ENCODE peak calls at places on chromosomes 13 and 19, in eight cellular contexts. L is suprapubic skin; Q is GM23248; V is lower lobe of right lung; P is CD8-positive, alpha-beta T cell; X is IMR-90; N is thoracic aorta; R is hepatocyte. M is an unnamed sample.

GRCh38 chr13:58085819-58086218 is 454.3 kb downstream of the PCDH17 start:
- DNase-seq in V (no peak), P (no peak), X (no peak), N (no peak), L (no peak), R (no peak), Q (no peak), M (no peak)

GRCh38 chr19:58356236-58356970 is 3.1 kb upstream of the A1BG start:
- DNase-seq in X (peak; percentile 43), Q (peak; percentile 57), N (no peak), P (peak; percentile 33), V (peak; percentile 45), R (no peak), L (no peak), M (no peak)

GRCh38 chr13:74129500-74130144 is 4.6 kb downstream of the KLF12 start:
- DNase-seq in L (no peak), Q (peak; percentile 59), R (no peak), V (no peak), P (no peak), N (no peak), X (no peak), M (no peak)

GRCh38 chr13:114132419-114133121 is at the start of gene RASA3:
- DNase-seq in P (peak; percentile 55), Q (peak; percentile 91), L (no peak), R (peak; percentile 90), V (peak; percentile 80), N (no peak), X (peak; percentile 79), M (peak; percentile 73)

GRCh38 chr19:2191456-2191931 is 27.8 kb downstream of the DOT1L start:
- DNase-seq in P (no peak), Q (no peak), N (no peak), R (peak; percentile 40), L (no peak), V (no peak), X (no peak), M (no peak)

GRCh38 chr13:95378603-95379002 is 77.4 kb upstream of the ABCC4 start:
- DNase-seq in Q (no peak), R (no peak), N (no peak), L (no peak), V (no peak), P (no peak), X (no peak), M (no peak)

GRCh38 chr19:35619290-35619923 is 6.9 kb downstream of the HAUS5 start:
- DNase-seq in P (no peak), L (no peak), N (no peak), V (no peak), R (no peak), Q (no peak), X (no peak), M (no peak)

GRCh38 chr19:55132453-55133129 is 15.2 kb upstream of the PPP1R12C start:
- DNase-seq in N (no peak), P (no peak), L (no peak), X (no peak), V (no peak), R (no peak), Q (peak; percentile 38), M (no peak)

GRCh38 chr19:46069841-46070341 is 29.1 kb upstream of the IGFL4 start:
- DNase-seq in R (peak; percentile 69), L (no peak), P (no peak), X (peak; percentile 93), Q (peak; percentile 90), V (no peak), N (no peak), M (no peak)

GRCh38 chr13:48081739-48082138 is 13.2 kb downstream of the MED4 start:
- DNase-seq in L (no peak), R (no peak), Q (no peak), P (no peak), X (no peak), V (no peak), N (no peak), M (no peak)

GRCh38 chr19:6216236-6216995 is 63.4 kb downstream of the MLLT1 start:
- DNase-seq in Q (no peak), V (no peak), P (no peak), R (no peak), L (no peak), N (no peak), X (no peak), M (no peak)

GRCh38 chr13:98108330-98108729 is 34.6 kb upstream of the FARP1 start:
- DNase-seq in V (no peak), X (peak; percentile 48), Q (peak; percentile 35), N (no peak), L (no peak), P (no peak), R (no peak), M (no peak)

GRCh38 chr13:21753117-21753729 is 82.3 kb downstream of the FGF9 start:
- DNase-seq in R (no peak), P (no peak), Q (no peak), L (no peak), X (no peak), V (no peak), N (no peak), M (no peak)

GRCh38 chr13:74647991-74648390 is 513.8 kb upstream of the KLF12 start:
- DNase-seq in R (no peak), Q (no peak), V (no peak), L (no peak), P (no peak), X (no peak), N (no peak), M (no peak)

GRCh38 chr13:100542546-100543156 is 45.9 kb downstream of the GGACT start:
- DNase-seq in P (no peak), V (no peak), X (peak; percentile 64), R (no peak), N (no peak), Q (peak; percentile 69), L (peak; percentile 28), M (peak; percentile 45)

GRCh38 chr13:100541882-100542545 is 46.6 kb downstream of the GGACT start:
- DNase-seq in N (no peak), R (no peak), L (no peak), X (no peak), Q (no peak), P (no peak), V (no peak), M (no peak)

GRCh38 chr13:100544866-100545683 is 43.5 kb downstream of the GGACT start:
- DNase-seq in P (no peak), Q (no peak), L (no peak), R (no peak), X (no peak), N (no peak), V (peak; percentile 78), M (no peak)

GRCh38 chr13:100545684-100546061 is 42.9 kb downstream of the GGACT start:
- DNase-seq in Q (no peak), X (no peak), N (no peak), P (no peak), V (no peak), R (no peak), L (no peak), M (no peak)

DNA sequence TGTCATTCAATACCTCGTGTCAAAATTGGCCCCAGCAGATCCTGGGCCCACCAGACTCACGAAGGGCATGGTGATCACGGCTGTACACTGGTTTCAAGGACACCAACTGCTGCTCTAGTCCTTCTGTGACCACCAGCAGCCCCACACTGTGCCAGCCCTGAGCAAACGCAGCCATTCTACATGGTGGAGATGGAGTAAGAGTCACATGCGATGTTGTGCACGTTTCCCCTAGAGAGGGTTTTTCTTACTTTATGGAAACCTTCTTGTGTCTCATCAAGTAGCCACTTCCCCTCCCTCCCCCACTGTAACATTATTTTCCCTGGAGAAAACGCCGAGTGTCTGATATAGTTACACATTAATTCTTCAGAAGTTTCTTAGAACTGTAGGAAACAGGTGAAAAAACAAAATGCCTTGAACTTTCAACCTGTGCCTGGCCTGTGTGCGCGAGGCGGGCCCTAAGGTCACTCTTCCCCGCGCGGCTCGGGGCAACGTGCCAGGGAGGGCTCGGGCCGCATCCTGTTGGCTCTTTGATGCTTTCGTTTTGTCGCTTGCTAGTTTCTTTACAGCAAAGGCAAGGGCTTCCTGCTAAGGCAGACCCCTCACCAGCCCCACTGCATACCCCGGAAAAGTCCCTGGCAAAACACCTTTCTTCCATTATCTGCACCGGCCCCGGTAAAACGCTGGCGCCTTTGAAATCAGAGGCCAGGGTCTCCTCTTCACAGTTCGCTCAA is 44.6 kb downstream of the GGACT start:
- DNase-seq in L (no peak), V (no peak), N (no peak), Q (no peak), R (no peak), P (no peak), X (no peak), M (no peak)
- H3K4me3 ChIP-seq in L (peak overlapping the region; percentile 15), V (peak overlapping the region; percentile 39), N (no peak overlapping the region), Q (no peak overlapping the region), R (no peak overlapping the region), P (no peak overlapping the region), X (no peak overlapping the region), M (no peak overlapping the region)

GRCh38 chr13:111342716-111343115 is 22.3 kb downstream of the TEX29 start:
- DNase-seq in P (no peak), L (no peak), X (no peak), N (no peak), R (no peak), V (no peak), Q (no peak), M (no peak)
- H3K27me3 ChIP-seq in P (no peaks in the 10 kb centered on the region), L (no peaks in the 10 kb centered on the region), X (no peaks in the 10 kb centered on the region), N (no peaks in the 10 kb centered on the region), R (no peaks in the 10 kb centered on the region), V (no peaks in the 10 kb centered on the region), Q (no peaks in the 10 kb centered on the region), M (no peaks in the 10 kb centered on the region)

DNA sequence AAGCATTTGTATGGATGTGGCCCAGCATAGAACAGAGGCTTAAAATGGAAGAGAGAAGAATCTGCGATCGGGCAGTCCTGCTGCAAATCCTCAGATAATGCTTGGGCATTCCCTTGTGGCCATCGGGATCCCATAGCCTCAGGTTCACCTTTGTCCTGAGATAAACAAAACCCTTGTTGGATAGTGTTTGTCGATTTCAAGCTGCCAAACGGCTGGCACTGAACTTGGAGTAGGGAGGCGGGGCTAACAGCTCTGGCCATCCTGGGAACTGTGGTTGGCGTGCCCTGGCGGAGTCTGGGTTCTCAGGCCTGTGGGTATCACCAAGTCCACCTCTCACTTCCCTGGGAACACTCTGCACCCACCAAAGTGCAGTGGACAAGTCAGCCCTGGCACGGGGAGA is 85.1 kb downstream of the ING1 start:
- DNase-seq in L (no peak), X (no peak), R (no peak), Q (no peak), P (no peak), N (no peak), V (no peak), M (no peak)
- H3K27ac ChIP-seq in L (no peak overlapping the region), X (no peak overlapping the region), R (no peak overlapping the region), Q (no peak overlapping the region), P (no peak overlapping the region), N (no peak overlapping the region), V (no peak overlapping the region), M (no peak overlapping the region)

GRCh38 chr13:50228527-50228926 is 213.3 kb downstream of the KCNRG start:
- DNase-seq in Q (no peak), P (no peak), N (no peak), R (no peak), X (no peak), V (no peak), L (no peak), M (no peak)

GRCh38 chr13:50227356-50227755 is 212.1 kb downstream of the KCNRG start:
- DNase-seq in N (no peak), X (no peak), L (no peak), P (no peak), R (no peak), V (no peak), Q (no peak), M (no peak)

GRCh38 chr13:50226515-50227147 is 211.4 kb downstream of the KCNRG start:
- DNase-seq in N (no peak), V (no peak), R (no peak), P (no peak), X (no peak), L (no peak), Q (no peak), M (no peak)

GRCh38 chr13:50230365-50230978 is 215.2 kb downstream of the KCNRG start:
- DNase-seq in P (no peak), N (no peak), X (peak; percentile 53), V (no peak), Q (peak; percentile 54), R (peak; percentile 55), L (no peak), M (no peak)

GRCh38 chr13:50229935-50230334 is 214.7 kb downstream of the KCNRG start:
- DNase-seq in P (no peak), N (no peak), V (no peak), X (no peak), R (no peak), L (no peak), Q (peak; percentile 13), M (no peak)
- H3K4me3 ChIP-seq in P (no peak overlapping the region), N (no peak overlapping the region), V (no peak overlapping the region), X (no peak overlapping the region), R (no peak overlapping the region), L (no peak overlapping the region), Q (no peak overlapping the region), M (no peak overlapping the region)

M was measured in CD4-positive, CD25-positive, alpha-beta regulatory T cell.